ENCODE peak calls at places on chromosomes 6 and 20, in four cellular contexts. E is HepG2, J is K562, R is GM12878. N is an unnamed sample.

GRCh38 chr6:2381872-2382661 is 136.7 kb upstream of the GMDS start:
- DNase-seq in E (no peak), J (no peak), R (no peak), N (no peak)

GRCh38 chr6:111471958-111472357 is 11.1 kb downstream of the REV3L start:
- DNase-seq in E (no peak), J (no peak), R (no peak), N (no peak)

GRCh38 chr6:137740347-137740746 is 126.7 kb upstream of the TNFAIP3 start:
- DNase-seq in E (no peak), J (no peak), R (no peak), N (no peak)

GRCh38 chr6:125073071-125073470 is 80.5 kb upstream of the TPD52L1 start:
- DNase-seq in E (no peak), J (no peak), R (no peak), N (no peak)

GRCh38 chr20:50292324-50293243 is 102.0 kb downstream of the CEBPB start:
- DNase-seq in E (peak; percentile 97), J (peak; percentile 98), R (no peak), N (no peak)

GRCh38 chr20:31608256-31608980 is 3.3 kb downstream of the ID1 start:
- DNase-seq in E (peak; percentile 100), J (peak; percentile 74), R (no peak), N (no peak)

GRCh38 chr6:493840-494239 is 102.3 kb downstream of the IRF4 start:
- DNase-seq in E (no peak), J (no peak), R (no peak), N (no peak)

GRCh38 chr6:46015119-46015968 is at the start of gene CLIC5:
- DNase-seq in E (no peak), J (peak; percentile 21), R (no peak), N (peak; percentile 61)

GRCh38 chr6:108247965-108248536 is 12.8 kb downstream of the SNX3 start:
- DNase-seq in E (no peak), J (no peak), R (no peak), N (no peak)

GRCh38 chr20:44904377-44904776 is 5.5 kb upstream of the PABPC1L start:
- DNase-seq in E (no peak), J (no peak), R (no peak), N (no peak)

GRCh38 chr6:128438311-128438916 is 82.0 kb downstream of the PTPRK start:
- DNase-seq in E (no peak), J (no peak), R (no peak), N (no peak)

GRCh38 chr6:13641315-13641714 is 26.2 kb downstream of the NOL7 start:
- DNase-seq in E (no peak), J (no peak), R (no peak), N (no peak)

GRCh38 chr6:34587325-34587724 is 31.2 kb upstream of the SPDEF start:
- DNase-seq in E (no peak), J (no peak), R (no peak), N (no peak)

GRCh38 chr6:25830461-25830860 is 1.4 kb downstream of the SLC17A1 start:
- DNase-seq in E (no peak), J (no peak), R (no peak), N (no peak)

GRCh38 chr6:36358235-36358915 is 21.7 kb upstream of the BNIP5 start:
- DNase-seq in E (peak; percentile 34), J (no peak), R (peak; percentile 75), N (no peak)

GRCh38 chr6:32973144-32973854 is 4.9 kb downstream of the BRD2 start:
- DNase-seq in E (peak; percentile 50), J (peak; percentile 49), R (no peak), N (no peak)

GRCh38 chr6:29071831-29072723 is 15.0 kb downstream of the OR2B3 start:
- DNase-seq in E (peak; percentile 61), J (peak; percentile 63), R (no peak), N (peak; percentile 75)

GRCh38 chr20:61252601-61253263 is 671 bp downstream of the CDH4 start:
- DNase-seq in E (no peak), J (no peak), R (no peak), N (peak; percentile 25)

GRCh38 chr20:48384147-48384818 is 443.5 kb downstream of the PREX1 start:
- DNase-seq in E (no peak), J (peak; percentile 90), R (no peak), N (peak; percentile 69)

GRCh38 chr20:19932170-19932667 is 84.9 kb upstream of the NAA20 start:
- DNase-seq in E (no peak), J (no peak), R (no peak), N (no peak)

GRCh38 chr20:2285618-2286017 is 10.2 kb upstream of the TGM3 start:
- DNase-seq in E (no peak), J (no peak), R (no peak), N (no peak)

GRCh38 chr6:74892091-74892490 is 313.8 kb downstream of the COL12A1 start:
- DNase-seq in E (no peak), J (no peak), R (no peak), N (no peak)

GRCh38 chr6:108608453-108609275 is 47.9 kb downstream of the FOXO3 start:
- DNase-seq in E (no peak), J (no peak), R (no peak), N (no peak)

GRCh38 chr6:38110407-38111025 is 291.0 kb downstream of the ZFAND3 start:
- DNase-seq in E (no peak), J (no peak), R (no peak), N (no peak)

GRCh38 chr6:32153252-32153834 is 598 bp upstream of the PPT2 start:
- DNase-seq in E (peak; percentile 48), J (peak; percentile 82), R (no peak), N (peak; percentile 59)

GRCh38 chr6:1771324-1771723 is 161.6 kb downstream of the FOXC1 start:
- DNase-seq in E (no peak), J (no peak), R (no peak), N (no peak)

GRCh38 chr6:106439459-106439858 is 78.9 kb downstream of the CRYBG1 start:
- DNase-seq in E (no peak), J (no peak), R (no peak), N (no peak)

GRCh38 chr20:41331731-41332130 is 8.9 kb upstream of the LPIN3 start:
- DNase-seq in E (no peak), J (no peak), R (no peak), N (no peak)

GRCh38 chr20:10250902-10251301 is 32.3 kb downstream of the SNAP25 start:
- DNase-seq in E (peak; percentile 42), J (no peak), R (no peak), N (no peak)

GRCh38 chr6:51099201-51099600 is 280.5 kb downstream of the TFAP2B start:
- DNase-seq in E (no peak), J (no peak), R (no peak), N (no peak)

DNA sequence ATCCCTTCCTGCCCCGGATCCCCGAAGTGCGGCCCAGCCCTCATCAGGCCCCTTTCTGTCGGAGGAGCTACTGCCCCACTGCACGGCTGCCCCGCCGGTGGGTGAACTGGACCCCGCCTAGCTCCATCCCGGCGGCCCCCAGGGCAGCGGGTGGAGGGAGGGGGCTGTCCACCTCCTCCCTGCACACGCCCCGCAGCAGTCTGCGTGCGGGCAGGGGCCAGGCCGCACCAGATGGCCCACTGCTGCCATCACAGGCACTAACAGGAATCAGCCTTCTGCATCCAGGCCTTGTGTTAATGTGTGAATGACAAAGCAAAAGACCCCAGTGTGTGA is 54.9 kb upstream of the UNC93A start:
- DNase-seq in E (no peak), J (no peak), R (no peak), N (no peak)
- TF ChIP-seq BHLHE40 in E (no peak), J (no peak), R (no peak), N (no peak)

GRCh38 chr6:82385961-82386360 is 22.3 kb downstream of the TPBG start:
- DNase-seq in E (no peak), J (no peak), R (no peak), N (no peak)
- TF ChIP-seq SP1 in E (no peak), J (no peak), R (no peak), N (no peak)

GRCh38 chr6:155420492-155420891 is 35.1 kb downstream of the NOX3 start:
- DNase-seq in E (no peak), J (no peak), R (no peak), N (no peak)

GRCh38 chr6:155418017-155418749 is 37.5 kb downstream of the NOX3 start:
- DNase-seq in E (no peak), J (no peak), R (peak; percentile 68), N (no peak)

GRCh38 chr6:155417454-155417853 is 38.2 kb downstream of the NOX3 start:
- DNase-seq in E (no peak), J (no peak), R (no peak), N (no peak)

GRCh38 chr6:155415953-155416352 is 39.7 kb downstream of the NOX3 start:
- DNase-seq in E (no peak), J (no peak), R (no peak), N (no peak)

DNA sequence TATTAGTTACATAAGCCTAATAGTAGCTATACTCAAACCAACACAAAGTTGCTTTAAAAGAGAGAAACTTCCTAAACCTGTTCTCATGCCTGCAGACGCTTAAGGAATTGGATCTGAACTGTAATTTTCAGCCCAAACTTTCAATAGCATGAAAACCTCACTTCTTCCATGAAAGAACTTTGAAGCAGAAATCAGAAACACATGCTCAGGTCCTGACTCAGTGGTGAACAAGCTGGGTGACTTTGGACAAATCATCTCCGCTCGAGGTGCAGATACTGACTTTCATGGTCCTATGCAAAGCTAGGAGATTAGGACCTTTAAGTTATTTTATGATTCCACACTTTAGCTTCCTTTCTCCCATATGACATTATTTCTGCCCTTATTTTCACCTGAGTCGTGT is 36.5 kb downstream of the NOX3 start:
- DNase-seq in E (no peak), J (no peak), R (no peak), N (no peak)
- TF ChIP-seq BHLHE40 in E (no peak), J (no peak), R (no peak), N (no peak)

GRCh38 chr20:62725596-62726268 is 17.1 kb downstream of the NTSR1 start:
- DNase-seq in E (no peak), J (no peak), R (no peak), N (no peak)

GRCh38 chr20:62727584-62728027 is 19.0 kb downstream of the NTSR1 start:
- DNase-seq in E (no peak), J (no peak), R (no peak), N (no peak)

GRCh38 chr20:62728028-62728780 is 19.6 kb downstream of the NTSR1 start:
- DNase-seq in E (no peak), J (peak; percentile 47), R (no peak), N (no peak)

GRCh38 chr20:62726276-62726675 is 17.6 kb downstream of the NTSR1 start:
- DNase-seq in E (no peak), J (no peak), R (no peak), N (no peak)

DNA sequence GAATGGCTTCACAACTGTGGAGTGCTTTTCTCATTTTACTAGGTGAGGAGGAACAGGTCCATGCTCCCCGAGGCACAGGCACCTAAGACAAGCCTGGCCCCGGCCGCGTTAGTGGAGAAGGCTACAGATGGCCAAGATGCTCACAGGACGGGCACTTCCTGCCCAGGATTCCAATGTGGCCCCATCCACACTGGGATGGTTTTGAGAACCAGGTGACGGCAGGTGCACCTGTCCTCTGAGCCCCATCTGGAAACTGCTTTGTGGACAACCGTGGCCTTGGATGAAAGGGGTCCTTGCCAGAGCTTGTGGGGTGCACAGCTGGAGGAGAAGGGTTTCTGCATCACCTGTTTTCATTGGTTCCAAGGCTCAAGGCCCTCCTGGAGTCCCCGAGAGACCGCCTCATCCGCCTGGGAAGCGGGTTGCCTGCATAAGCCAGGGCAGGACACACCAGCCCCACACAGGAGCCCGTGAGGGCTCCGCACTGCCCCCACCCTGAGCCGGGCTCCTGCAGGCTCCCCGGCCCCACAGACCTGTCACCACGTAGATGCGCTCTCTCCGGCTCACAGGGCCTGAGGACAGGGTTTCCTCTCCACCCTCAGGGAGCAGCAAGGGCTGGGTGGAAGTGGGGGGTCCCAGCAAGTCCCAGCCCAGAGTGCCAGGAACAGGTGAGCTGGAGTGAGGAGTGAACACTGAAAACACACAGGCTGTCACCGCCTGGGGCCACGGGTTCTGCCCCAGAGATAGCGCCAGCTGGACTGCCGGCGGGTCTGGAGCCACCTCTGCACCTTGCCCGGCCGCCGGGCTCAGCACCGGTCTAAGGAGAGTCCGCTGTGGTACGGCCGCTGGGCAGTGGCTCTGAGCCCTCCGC is 18.3 kb downstream of the NTSR1 start:
- DNase-seq in E (no peak), J (no peak), R (no peak), N (no peak)
- TF ChIP-seq SP1 in E (no peak), J (no peak), R (no peak), N (no peak)

N was measured in HEK293T.